ENCODE peak calls at places on chromosome 10, in nine cellular contexts. One of them, this sample, is unnamed.

GRCh38 chr10:69750011-69750373 is 51.7 kb upstream of the COL13A1 start:
- DNase-seq in fibroblast of pulmonary artery: no peak
- DNase-seq in NB4: no peak
- DNase-seq in retinal pigment epithelial cell: no peak
- DNase-seq in AG04449: no peak
- DNase-seq in heart left ventricle: no peak
- DNase-seq in colonic mucosa: no peak
- DNase-seq in spleen: no peak
- DNase-seq in heart right ventricle: no peak
- DNase-seq in this sample: no peak

GRCh38 chr10:71868192-71868697 is 17.2 kb upstream of the PSAP start:
- DNase-seq in retinal pigment epithelial cell: peak; percentile 92
- DNase-seq in colonic mucosa: peak; percentile 55
- DNase-seq in fibroblast of pulmonary artery: peak; percentile 72
- DNase-seq in spleen: peak; percentile 77
- DNase-seq in AG04449: no peak
- DNase-seq in heart right ventricle: no peak
- DNase-seq in NB4: no peak
- DNase-seq in heart left ventricle: peak; percentile 52
- DNase-seq in this sample: no peak

GRCh38 chr10:570631-571565 is 118.6 kb downstream of the DIP2C start:
- DNase-seq in retinal pigment epithelial cell: no peak
- DNase-seq in heart right ventricle: no peak
- DNase-seq in fibroblast of pulmonary artery: no peak
- DNase-seq in colonic mucosa: no peak
- DNase-seq in heart left ventricle: no peak
- DNase-seq in spleen: no peak
- DNase-seq in NB4: no peak
- DNase-seq in AG04449: no peak
- DNase-seq in this sample: no peak

GRCh38 chr10:61486738-61487396 is 33.7 kb upstream of the TMEM26 start:
- DNase-seq in retinal pigment epithelial cell: no peak
- DNase-seq in spleen: no peak
- DNase-seq in NB4: peak; percentile 68
- DNase-seq in fibroblast of pulmonary artery: peak; percentile 78
- DNase-seq in colonic mucosa: no peak
- DNase-seq in heart right ventricle: no peak
- DNase-seq in heart left ventricle: no peak
- DNase-seq in AG04449: no peak
- DNase-seq in this sample: no peak

GRCh38 chr10:51733061-51733460 is 33.7 kb upstream of the CSTF2T start:
- DNase-seq in heart right ventricle: no peak
- DNase-seq in spleen: no peak
- DNase-seq in colonic mucosa: no peak
- DNase-seq in fibroblast of pulmonary artery: peak; percentile 37
- DNase-seq in heart left ventricle: no peak
- DNase-seq in retinal pigment epithelial cell: no peak
- DNase-seq in AG04449: peak; percentile 53
- DNase-seq in NB4: no peak
- DNase-seq in this sample: no peak

GRCh38 chr10:1190791-1191490 is 134.8 kb downstream of the WDR37 start:
- DNase-seq in heart right ventricle: no peak
- DNase-seq in spleen: peak; percentile 42
- DNase-seq in AG04449: no peak
- DNase-seq in NB4: no peak
- DNase-seq in colonic mucosa: no peak
- DNase-seq in fibroblast of pulmonary artery: no peak
- DNase-seq in retinal pigment epithelial cell: no peak
- DNase-seq in heart left ventricle: no peak
- DNase-seq in this sample: no peak

GRCh38 chr10:69840773-69841172 is 39.1 kb downstream of the COL13A1 start:
- DNase-seq in retinal pigment epithelial cell: no peak
- DNase-seq in spleen: no peak
- DNase-seq in NB4: no peak
- DNase-seq in fibroblast of pulmonary artery: no peak
- DNase-seq in heart left ventricle: no peak
- DNase-seq in heart right ventricle: no peak
- DNase-seq in AG04449: no peak
- DNase-seq in colonic mucosa: no peak
- DNase-seq in this sample: no peak

GRCh38 chr10:122740640-122741039 is 41.0 kb upstream of the C10orf120 start:
- DNase-seq in spleen: no peak
- DNase-seq in heart right ventricle: no peak
- DNase-seq in heart left ventricle: no peak
- DNase-seq in colonic mucosa: no peak
- DNase-seq in retinal pigment epithelial cell: no peak
- DNase-seq in fibroblast of pulmonary artery: no peak
- DNase-seq in NB4: no peak
- DNase-seq in AG04449: no peak
- DNase-seq in this sample: no peak

GRCh38 chr10:50972591-50972990 is 87.2 kb upstream of the A1CF start:
- DNase-seq in retinal pigment epithelial cell: no peak
- DNase-seq in NB4: no peak
- DNase-seq in heart left ventricle: no peak
- DNase-seq in heart right ventricle: no peak
- DNase-seq in AG04449: no peak
- DNase-seq in spleen: no peak
- DNase-seq in colonic mucosa: peak; percentile 86
- DNase-seq in fibroblast of pulmonary artery: no peak
- DNase-seq in this sample: no peak

GRCh38 chr10:56057860-56058259 is 303.2 kb downstream of the ZWINT start:
- DNase-seq in fibroblast of pulmonary artery: no peak
- DNase-seq in spleen: no peak
- DNase-seq in colonic mucosa: no peak
- DNase-seq in AG04449: no peak
- DNase-seq in heart right ventricle: no peak
- DNase-seq in retinal pigment epithelial cell: no peak
- DNase-seq in NB4: no peak
- DNase-seq in heart left ventricle: no peak
- DNase-seq in this sample: no peak

GRCh38 chr10:48976208-48976607 is 36.6 kb upstream of the LRRC18 start:
- DNase-seq in fibroblast of pulmonary artery: peak; percentile 1
- DNase-seq in retinal pigment epithelial cell: no peak
- DNase-seq in heart left ventricle: no peak
- DNase-seq in heart right ventricle: no peak
- DNase-seq in spleen: no peak
- DNase-seq in colonic mucosa: no peak
- DNase-seq in AG04449: no peak
- DNase-seq in NB4: peak; percentile 16
- DNase-seq in this sample: no peak

GRCh38 chr10:75596930-75597629 is 165.7 kb downstream of the LRMDA start:
- DNase-seq in AG04449: no peak
- DNase-seq in colonic mucosa: no peak
- DNase-seq in fibroblast of pulmonary artery: no peak
- DNase-seq in heart left ventricle: no peak
- DNase-seq in NB4: no peak
- DNase-seq in retinal pigment epithelial cell: no peak
- DNase-seq in heart right ventricle: no peak
- DNase-seq in spleen: no peak
- DNase-seq in this sample: no peak

GRCh38 chr10:31140716-31141115 is 109.1 kb upstream of the ZNF438 start:
- DNase-seq in AG04449: no peak
- DNase-seq in heart left ventricle: no peak
- DNase-seq in NB4: no peak
- DNase-seq in colonic mucosa: no peak
- DNase-seq in fibroblast of pulmonary artery: no peak
- DNase-seq in retinal pigment epithelial cell: no peak
- DNase-seq in heart right ventricle: no peak
- DNase-seq in spleen: no peak
- DNase-seq in this sample: no peak

GRCh38 chr10:48946891-48947500 is 7.4 kb upstream of the LRRC18 start:
- DNase-seq in AG04449: no peak
- DNase-seq in colonic mucosa: no peak
- DNase-seq in retinal pigment epithelial cell: peak; percentile 56
- DNase-seq in NB4: no peak
- DNase-seq in spleen: no peak
- DNase-seq in heart left ventricle: no peak
- DNase-seq in heart right ventricle: no peak
- DNase-seq in fibroblast of pulmonary artery: peak; percentile 27
- DNase-seq in this sample: no peak

GRCh38 chr10:28302012-28302667 is 724 bp downstream of the MPP7 start:
- DNase-seq in colonic mucosa: peak; percentile 55
- DNase-seq in heart right ventricle: no peak
- DNase-seq in spleen: no peak
- DNase-seq in heart left ventricle: peak; percentile 52
- DNase-seq in NB4: peak; percentile 48
- DNase-seq in retinal pigment epithelial cell: no peak
- DNase-seq in fibroblast of pulmonary artery: peak; percentile 22
- DNase-seq in AG04449: no peak
- DNase-seq in this sample: no peak

GRCh38 chr10:99775850-99776249 is 6.6 kb upstream of the ABCC2 start:
- DNase-seq in NB4: peak; percentile 66
- DNase-seq in AG04449: peak; percentile 59
- DNase-seq in retinal pigment epithelial cell: peak; percentile 63
- DNase-seq in fibroblast of pulmonary artery: peak; percentile 81
- DNase-seq in spleen: no peak
- DNase-seq in heart right ventricle: no peak
- DNase-seq in colonic mucosa: no peak
- DNase-seq in heart left ventricle: no peak
- DNase-seq in this sample: no peak

GRCh38 chr10:17430647-17431355 is 23.6 kb downstream of the ST8SIA6 start:
- DNase-seq in fibroblast of pulmonary artery: peak; percentile 84
- DNase-seq in NB4: peak; percentile 48
- DNase-seq in AG04449: no peak
- DNase-seq in retinal pigment epithelial cell: peak; percentile 66
- DNase-seq in colonic mucosa: peak; percentile 78
- DNase-seq in spleen: no peak
- DNase-seq in heart left ventricle: peak; percentile 71
- DNase-seq in heart right ventricle: peak; percentile 67
- DNase-seq in this sample: peak; percentile 72

GRCh38 chr10:22103701-22104100 is 100.2 kb upstream of the DNAJC1 start:
- DNase-seq in heart right ventricle: no peak
- DNase-seq in retinal pigment epithelial cell: no peak
- DNase-seq in AG04449: no peak
- DNase-seq in colonic mucosa: no peak
- DNase-seq in NB4: peak; percentile 5
- DNase-seq in fibroblast of pulmonary artery: peak; percentile 23
- DNase-seq in heart left ventricle: no peak
- DNase-seq in spleen: no peak
- DNase-seq in this sample: no peak
- TF ChIP-seq CTCF in heart right ventricle: peak; percentile 33
- TF ChIP-seq CTCF in retinal pigment epithelial cell: peak; percentile 65
- TF ChIP-seq CTCF in AG04449: no peak
- TF ChIP-seq CTCF in colonic mucosa: no peak
- TF ChIP-seq CTCF in NB4: no peak
- TF ChIP-seq CTCF in fibroblast of pulmonary artery: peak; percentile 51
- TF ChIP-seq CTCF in heart left ventricle: no peak
- TF ChIP-seq CTCF in spleen: no peak
- TF ChIP-seq CTCF in this sample: no peak

GRCh38 chr10:102777696-102778530 is 34.2 kb downstream of the WBP1L start:
- DNase-seq in NB4: no peak
- DNase-seq in heart left ventricle: no peak
- DNase-seq in retinal pigment epithelial cell: no peak
- DNase-seq in AG04449: no peak
- DNase-seq in fibroblast of pulmonary artery: no peak
- DNase-seq in spleen: no peak
- DNase-seq in colonic mucosa: no peak
- DNase-seq in heart right ventricle: no peak
- DNase-seq in this sample: no peak

GRCh38 chr10:102775201-102775972 is 31.6 kb downstream of the WBP1L start:
- DNase-seq in fibroblast of pulmonary artery: peak; percentile 53
- DNase-seq in colonic mucosa: no peak
- DNase-seq in spleen: no peak
- DNase-seq in retinal pigment epithelial cell: no peak
- DNase-seq in NB4: no peak
- DNase-seq in AG04449: no peak
- DNase-seq in heart left ventricle: peak; percentile 80
- DNase-seq in heart right ventricle: peak; percentile 53
- DNase-seq in this sample: peak; percentile 75

GRCh38 chr10:102773986-102774385 is 30.2 kb downstream of the WBP1L start:
- DNase-seq in heart right ventricle: no peak
- DNase-seq in colonic mucosa: no peak
- DNase-seq in spleen: no peak
- DNase-seq in fibroblast of pulmonary artery: no peak
- DNase-seq in AG04449: no peak
- DNase-seq in heart left ventricle: peak; percentile 64
- DNase-seq in NB4: no peak
- DNase-seq in retinal pigment epithelial cell: no peak
- DNase-seq in this sample: no peak

GRCh38 chr10:102776779-102777417 is 33.1 kb downstream of the WBP1L start:
- DNase-seq in colonic mucosa: peak; percentile 40
- DNase-seq in heart right ventricle: peak; percentile 64
- DNase-seq in spleen: no peak
- DNase-seq in heart left ventricle: peak; percentile 87
- DNase-seq in fibroblast of pulmonary artery: peak; percentile 99
- DNase-seq in retinal pigment epithelial cell: peak; percentile 99
- DNase-seq in NB4: no peak
- DNase-seq in AG04449: peak; percentile 93
- DNase-seq in this sample: peak; percentile 80

DNA sequence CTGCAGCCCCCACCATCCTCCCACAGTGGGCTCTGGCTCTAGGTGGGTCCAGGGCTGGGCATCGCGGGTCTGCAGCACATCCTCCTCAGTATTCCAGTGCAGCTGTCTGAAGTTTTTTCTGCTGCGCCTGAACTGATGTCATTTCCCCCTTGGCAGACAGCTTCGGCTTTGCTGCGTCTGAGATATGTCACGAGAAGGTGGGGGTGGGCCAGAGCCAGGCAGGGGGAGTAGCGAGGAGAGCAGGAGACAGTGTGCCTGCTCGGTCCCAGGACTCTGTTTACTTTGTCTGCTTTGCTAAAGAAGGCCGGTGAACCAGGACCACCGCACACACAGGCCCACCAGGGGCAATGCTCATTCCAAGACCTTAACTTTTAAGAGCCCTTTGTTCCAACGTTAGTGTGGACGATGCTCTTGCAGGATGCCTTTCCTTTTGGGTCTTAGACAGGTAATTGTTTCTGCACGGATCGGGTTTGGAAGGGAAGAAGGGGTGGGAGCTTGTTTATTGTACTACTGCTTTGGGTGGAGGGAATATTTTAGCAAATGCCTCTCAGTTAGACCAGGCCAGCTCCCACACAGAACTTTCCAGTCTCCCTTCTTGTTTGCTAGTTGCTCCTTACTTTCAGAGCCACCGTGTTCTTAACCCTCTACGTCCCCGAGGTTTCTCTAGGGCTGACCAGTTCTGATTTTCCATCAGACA is 32.4 kb downstream of the WBP1L start:
- DNase-seq in heart right ventricle: peak; percentile 78
- DNase-seq in retinal pigment epithelial cell: peak; percentile 90
- DNase-seq in colonic mucosa: peak; percentile 62
- DNase-seq in AG04449: peak; percentile 69
- DNase-seq in NB4: no peak
- DNase-seq in spleen: no peak
- DNase-seq in fibroblast of pulmonary artery: peak; percentile 96
- DNase-seq in heart left ventricle: peak; percentile 92
- DNase-seq in this sample: peak; percentile 93
- H3K4me3 ChIP-seq in heart right ventricle: peak overlapping the region; percentile 47
- H3K4me3 ChIP-seq in retinal pigment epithelial cell: peak overlapping the region; percentile 76
- H3K4me3 ChIP-seq in colonic mucosa: no peak overlapping the region
- H3K4me3 ChIP-seq in AG04449: peak overlapping the region; percentile 51
- H3K4me3 ChIP-seq in NB4: no peak overlapping the region
- H3K4me3 ChIP-seq in spleen: no peak overlapping the region
- H3K4me3 ChIP-seq in fibroblast of pulmonary artery: peak overlapping the region; percentile 91
- H3K4me3 ChIP-seq in heart left ventricle: peak overlapping the region; percentile 56
- H3K4me3 ChIP-seq in this sample: peak overlapping the region; percentile 39

GRCh38 chr10:74103560-74104248 is 46.9 kb downstream of the AP3M1 start:
- DNase-seq in heart left ventricle: no peak
- DNase-seq in fibroblast of pulmonary artery: peak; percentile 54
- DNase-seq in NB4: peak; percentile 56
- DNase-seq in retinal pigment epithelial cell: no peak
- DNase-seq in colonic mucosa: no peak
- DNase-seq in AG04449: no peak
- DNase-seq in heart right ventricle: no peak
- DNase-seq in spleen: no peak
- DNase-seq in this sample: no peak
- TF ChIP-seq CTCF in heart left ventricle: no peak
- TF ChIP-seq CTCF in fibroblast of pulmonary artery: peak; percentile 62
- TF ChIP-seq CTCF in NB4: peak; percentile 73
- TF ChIP-seq CTCF in retinal pigment epithelial cell: peak; percentile 61
- TF ChIP-seq CTCF in colonic mucosa: no peak
- TF ChIP-seq CTCF in AG04449: peak; percentile 29
- TF ChIP-seq CTCF in heart right ventricle: peak; percentile 44
- TF ChIP-seq CTCF in spleen: no peak
- TF ChIP-seq CTCF in this sample: peak; percentile 29

GRCh38 chr10:66746711-66747110 is 179.1 kb upstream of the LRRTM3 start:
- DNase-seq in NB4: no peak
- DNase-seq in retinal pigment epithelial cell: peak; percentile 26
- DNase-seq in spleen: no peak
- DNase-seq in colonic mucosa: no peak
- DNase-seq in heart right ventricle: no peak
- DNase-seq in heart left ventricle: no peak
- DNase-seq in fibroblast of pulmonary artery: no peak
- DNase-seq in AG04449: no peak
- DNase-seq in this sample: no peak
- H3K4me3 ChIP-seq in NB4: no peak overlapping the region
- H3K4me3 ChIP-seq in retinal pigment epithelial cell: no peak overlapping the region
- H3K4me3 ChIP-seq in spleen: no peak overlapping the region
- H3K4me3 ChIP-seq in colonic mucosa: no peak overlapping the region
- H3K4me3 ChIP-seq in heart right ventricle: no peak overlapping the region
- H3K4me3 ChIP-seq in heart left ventricle: no peak overlapping the region
- H3K4me3 ChIP-seq in fibroblast of pulmonary artery: no peak overlapping the region
- H3K4me3 ChIP-seq in AG04449: no peak overlapping the region
- H3K4me3 ChIP-seq in this sample: no peak overlapping the region

This sample was measured in uterus.